ENCODE peak calls at places on chromosomes 4 and X, in seven cellular contexts. G is gastrocnemius medialis; S is fibroblast of gingiva; D is activated CD4-positive, alpha-beta T cell treated with anti-CD3 and anti-CD28 coated beads, Interleukin-2, amount 10 ng/mL, durations not matched to agents 7 days and 5 days; H is lower leg skin; O is stimulated activated CD8-positive, alpha-beta memory T cell treated with anti-CD3 and anti-CD28 coated beads, Interleukin-15, amount 100 ng/mL, for 4 hours; B is COR-L47. U is an unnamed sample.

GRCh38 chrX:39875834-39876625 is 221.7 kb downstream of the BCOR start:
- DNase-seq in G (no peak), S (no peak), D (no peak), H (no peak), O (no peak), B (peak), U (no peak)

GRCh38 chr4:7075962-7076693 is 8.3 kb upstream of the GRPEL1 start:
- DNase-seq in G (no peak), S (no peak), D (no peak), H (peak), O (no peak), B (no peak), U (no peak)

GRCh38 chrX:130896026-130896425 is 7.0 kb downstream of the ENOX2 start:
- DNase-seq in G (no peak), S (peak), D (no peak), H (no peak), O (no peak), B (no peak), U (no peak)

GRCh38 chr4:55071951-55072350 is 53.4 kb downstream of the KDR start:
- DNase-seq in G (no peak), S (no peak), D (no peak), H (no peak), O (no peak), B (no peak), U (no peak)

GRCh38 chrX:2600564-2600963 is 90.5 kb upstream of the CD99 start:
- DNase-seq in G (no peak), S (no peak), D (no peak), H (peak), O (no peak), B (no peak), U (no peak)

GRCh38 chr4:19947349-19947748 is 304.4 kb upstream of the SLIT2 start:
- DNase-seq in G (no peak), S (peak), D (no peak), H (no peak), O (no peak), B (no peak), U (no peak)

GRCh38 chr4:41384992-41385391 is 128.3 kb downstream of the UCHL1 start:
- DNase-seq in G (no peak), S (no peak), D (no peak), H (peak), O (no peak), B (no peak), U (no peak)

GRCh38 chrX:79065696-79066095 is 78.8 kb upstream of the GPR174 start:
- DNase-seq in G (no peak), S (no peak), D (no peak), H (no peak), O (no peak), B (no peak), U (no peak)

GRCh38 chr4:183903021-183903760 is 1.9 kb upstream of the STOX2 start:
- DNase-seq in G (no peak), S (no peak), D (no peak), H (no peak), O (no peak), B (no peak), U (no peak)

GRCh38 chr4:116180056-116180690 is 905.2 kb downstream of the TRAM1L1 start:
- DNase-seq in G (no peak), S (no peak), D (no peak), H (no peak), O (no peak), B (peak), U (no peak)

GRCh38 chrX:118571829-118572228 is 76.2 kb downstream of the DOCK11 start:
- DNase-seq in G (no peak), S (peak), D (no peak), H (no peak), O (no peak), B (no peak), U (no peak)

GRCh38 chrX:41599507-41599906 is 89.3 kb upstream of the GPR34 start:
- DNase-seq in G (no peak), S (no peak), D (no peak), H (no peak), O (no peak), B (no peak), U (no peak)

GRCh38 chrX:11438767-11439166 is 145.6 kb downstream of the AMELX start:
- DNase-seq in G (no peak), S (peak), D (no peak), H (no peak), O (no peak), B (no peak), U (no peak)

GRCh38 chr4:84451546-84451945 is 47.5 kb downstream of the NKX6-1 start:
- DNase-seq in G (no peak), S (no peak), D (no peak), H (no peak), O (no peak), B (no peak), U (no peak)

U was measured in ascending aorta.